ENCODE peak calls at places on chromosomes 16 and 17, in four cellular contexts. H, Z, G and C are unnamed samples.
A peak's percentile ranks its signal among the peaks of the same experiment; 100 is the strongest.

GRCh38 chr17:41835214-41835799 is 725 bp downstream of the NT5C3B start:
- DNase-seq in H (no peak), Z (no peak), G (no peak), C (peak; percentile 55)

GRCh38 chr16:84579936-84580335 is 37.9 kb downstream of the COTL1 start:
- DNase-seq in H (no peak), Z (no peak), G (no peak), C (no peak)

GRCh38 chr17:36675786-36676185 is 74.4 kb downstream of the MRM1 start:
- DNase-seq in H (no peak), Z (no peak), G (no peak), C (no peak)

GRCh38 chr17:12256380-12256995 is 235.8 kb downstream of the MAP2K4 start:
- DNase-seq in H (no peak), Z (peak; percentile 38), G (peak; percentile 66), C (no peak)

GRCh38 chr17:32523017-32523680 is 36.4 kb downstream of the CDK5R1 start:
- DNase-seq in H (no peak), Z (no peak), G (no peak), C (no peak)

GRCh38 chr16:1351215-1351581 is 480 bp downstream of the TSR3 start:
- DNase-seq in H (no peak), Z (no peak), G (no peak), C (no peak)

GRCh38 chr16:4011225-4011939 is 104.9 kb downstream of the ADCY9 start:
- DNase-seq in H (no peak), Z (peak; percentile 39), G (no peak), C (no peak)

GRCh38 chr16:159136-159849 is 6.5 kb upstream of the HBM start:
- DNase-seq in H (no peak), Z (no peak), G (no peak), C (no peak)

GRCh38 chr17:51848451-51848850 is 310.1 kb downstream of the CA10 start:
- DNase-seq in H (no peak), Z (no peak), G (no peak), C (no peak)

GRCh38 chr17:17726721-17727060 is 45.4 kb downstream of the RAI1 start:
- DNase-seq in H (no peak), Z (no peak), G (no peak), C (no peak)

GRCh38 chr17:68535903-68536302 is 23.7 kb downstream of the PRKAR1A start:
- DNase-seq in H (no peak), Z (no peak), G (no peak), C (no peak)

GRCh38 chr17:57852955-57853328 is 3.1 kb upstream of the MRPS23 start:
- DNase-seq in H (no peak), Z (no peak), G (no peak), C (no peak)

GRCh38 chr17:34199449-34199848 is 55.6 kb upstream of the CCL2 start:
- DNase-seq in H (no peak), Z (no peak), G (no peak), C (no peak)

GRCh38 chr17:35079547-35079946 is 16.0 kb upstream of the RFFL start:
- DNase-seq in H (no peak), Z (no peak), G (no peak), C (no peak)

GRCh38 chr16:67843343-67843765 is 1.2 kb downstream of the THAP11 start:
- DNase-seq in H (no peak), Z (no peak), G (peak; percentile 21), C (no peak)

GRCh38 chr17:45171338-45172231 is 9.9 kb downstream of the HEXIM2 start:
- DNase-seq in H (no peak), Z (no peak), G (no peak), C (no peak)

GRCh38 chr16:48124266-48124665 is 31.5 kb downstream of the ABCC12 start:
- DNase-seq in H (no peak), Z (no peak), G (no peak), C (no peak)

GRCh38 chr17:4234406-4234805 is 29.4 kb downstream of the ANKFY1 start:
- DNase-seq in H (no peak), Z (peak; percentile 50), G (no peak), C (no peak)

GRCh38 chr16:88706965-88707871 is 915 bp downstream of the CTU2 start:
- DNase-seq in H (no peak), Z (no peak), G (peak; percentile 24), C (no peak)

GRCh38 chr17:80030730-80031410 is 4.8 kb downstream of the TBC1D16 start:
- DNase-seq in H (no peak), Z (no peak), G (no peak), C (peak; percentile 77)

GRCh38 chr17:10337976-10338375 is 34.8 kb downstream of the MYH13 start:
- DNase-seq in H (no peak), Z (no peak), G (peak; percentile 67), C (no peak)

GRCh38 chr17:17164676-17165075 is 41.5 kb downstream of the PLD6 start:
- DNase-seq in H (no peak), Z (no peak), G (no peak), C (no peak)

GRCh38 chr17:79473111-79473835 is 137.6 kb downstream of the RBFOX3 start:
- DNase-seq in H (no peak), Z (no peak), G (no peak), C (no peak)

GRCh38 chr16:56576585-56577299 is 11.9 kb downstream of the MT4 start:
- DNase-seq in H (peak; percentile 79), Z (peak; percentile 11), G (peak; percentile 38), C (no peak)

GRCh38 chr16:14350081-14350480 is 279.0 kb downstream of the MRTFB start:
- DNase-seq in H (no peak), Z (no peak), G (no peak), C (no peak)

GRCh38 chr16:58125781-58126335 is 3.3 kb downstream of the CFAP20 start:
- DNase-seq in H (no peak), Z (no peak), G (no peak), C (no peak)

GRCh38 chr17:76512366-76513305 is 11.4 kb upstream of the RHBDF2 start:
- DNase-seq in H (no peak), Z (no peak), G (no peak), C (no peak)
- TF ChIP-seq CTCF in H (no peak), Z (no peak), G (no peak), C (no peak)

GRCh38 chr16:85798901-85799496 is 345 bp downstream of the EMC8 start:
- DNase-seq in H (peak; percentile 45), Z (no peak), G (peak; percentile 21), C (no peak)
- TF ChIP-seq CTCF in H (no peak), Z (no peak), G (peak; percentile 44), C (no peak)

DNA sequence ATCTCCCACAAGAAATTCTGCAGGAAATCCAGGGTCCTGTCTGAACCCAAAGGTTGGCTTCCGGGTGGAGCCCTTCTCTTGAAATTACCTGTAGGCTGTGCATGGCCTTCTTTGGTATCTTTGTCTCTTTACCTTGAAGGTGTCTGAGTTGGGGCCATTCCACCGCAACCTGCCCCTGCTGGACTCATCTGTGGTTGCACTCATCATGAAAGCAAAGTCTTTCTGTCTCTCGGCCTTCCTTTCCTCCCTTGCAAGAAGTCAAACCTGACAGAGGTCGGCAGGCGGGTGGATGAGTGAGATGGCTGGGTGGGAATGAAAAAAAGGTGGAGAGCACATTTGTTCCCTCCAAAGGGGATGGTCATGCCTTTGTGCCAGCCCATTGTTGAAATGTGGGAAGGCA is 25.1 kb downstream of the SALL1 start:
- DNase-seq in H (no peak), Z (no peak), G (no peak), C (no peak)
- TF ChIP-seq CTCF in H (no peak), Z (no peak), G (peak; percentile 20), C (no peak)

DNA sequence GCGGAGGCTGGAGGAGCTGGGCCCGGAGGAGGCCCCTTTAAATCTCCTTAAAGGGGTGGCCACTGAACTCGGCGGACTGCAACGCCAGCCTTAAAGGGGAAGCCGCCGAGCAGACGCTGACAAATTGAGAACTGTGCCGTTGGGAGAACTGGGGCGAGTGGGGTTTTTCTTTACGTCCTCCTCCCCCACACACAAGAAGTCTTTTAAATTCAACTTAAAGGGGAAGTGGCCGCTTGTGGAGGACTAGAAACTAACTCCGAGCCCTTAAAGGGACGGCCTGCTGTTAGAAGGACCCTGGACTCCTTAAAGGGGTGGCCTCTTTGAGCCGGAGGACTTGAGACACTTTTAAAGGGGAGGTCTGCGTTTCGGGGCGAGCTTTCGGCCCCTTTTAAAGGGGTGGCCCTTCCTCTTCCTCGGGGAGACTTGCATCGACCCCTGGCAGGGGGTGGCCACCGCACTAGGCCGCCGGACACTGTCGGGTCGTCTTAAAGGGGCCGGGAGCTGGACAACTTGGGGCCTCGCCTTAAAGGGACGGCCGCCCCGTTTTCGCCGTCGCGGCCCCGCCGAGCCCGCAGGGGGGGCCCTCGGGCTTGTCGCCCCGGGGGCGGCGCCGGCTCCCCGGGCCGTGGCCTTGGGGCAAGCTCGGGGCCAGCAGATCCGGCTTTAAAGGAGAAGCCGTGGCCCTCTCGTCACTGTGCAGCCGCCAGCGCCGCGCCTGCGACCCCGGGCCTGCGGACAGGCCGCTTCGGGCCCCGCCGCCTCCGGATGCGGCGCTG is 688 bp downstream of the FBRS start:
- DNase-seq in H (peak; percentile 71), Z (peak; percentile 93), G (peak; percentile 94), C (no peak)
- TF ChIP-seq CTCF in H (peak; percentile 35), Z (no peak), G (peak; percentile 29), C (no peak)

GRCh38 chr16:35733971-35734702 is 2274.7 kb downstream of the TP53TG3F start:
- DNase-seq in H (no peak), Z (no peak), G (no peak), C (no peak)

GRCh38 chr16:35733278-35733965 is 2274.0 kb downstream of the TP53TG3F start:
- DNase-seq in H (no peak), Z (no peak), G (no peak), C (no peak)

GRCh38 chr16:35731341-35732040 is 2272.1 kb downstream of the TP53TG3F start:
- DNase-seq in H (no peak), Z (no peak), G (no peak), C (no peak)

GRCh38 chr16:35730251-35730650 is 2270.8 kb downstream of the TP53TG3F start:
- DNase-seq in H (no peak), Z (no peak), G (no peak), C (no peak)

GRCh38 chr16:35732046-35732810 is 2272.8 kb downstream of the TP53TG3F start:
- DNase-seq in H (no peak), Z (no peak), G (no peak), C (no peak)
- TF ChIP-seq CTCF in H (no peak), Z (no peak), G (no peak), C (no peak)

GRCh38 chr17:72423718-72424117 is 302.9 kb downstream of the SOX9 start:
- DNase-seq in H (no peak), Z (no peak), G (no peak), C (no peak)
- TF ChIP-seq CTCF in H (no peak), Z (no peak), G (no peak), C (no peak)

GRCh38 chr16:2883027-2883846 is at the start of gene FLYWCH2:
- DNase-seq in H (peak; percentile 100), Z (peak; percentile 86), G (peak; percentile 94), C (peak; percentile 82)
- TF ChIP-seq CTCF in H (no peak), Z (no peak), G (peak; percentile 44), C (no peak)

GRCh38 chr17:49530118-49530517 is 35.0 kb downstream of the NGFR start:
- DNase-seq in H (no peak), Z (no peak), G (no peak), C (no peak)
- TF ChIP-seq CTCF in H (no peak), Z (no peak), G (no peak), C (no peak)